ENCODE peak calls at places on chromosomes 16 and 17, in seven cellular contexts. A is tibial nerve, O is PC-9, T is endodermal cell, N is IMR-90, C is neural progenitor cell, K is HFF-Myc. Z is an unnamed sample.

GRCh38 chr17:32319548-32319905 is 22.4 kb downstream of the C17orf75 start:
- DNase-seq in A (peak; percentile 79), O (no peak), T (peak; percentile 98), N (peak; percentile 41), C (peak; percentile 79), K (peak; percentile 30), Z (peak; percentile 64)

GRCh38 chr16:26316683-26317464 is 625.1 kb downstream of the HS3ST4 start:
- DNase-seq in A (no peak), O (no peak), T (peak; percentile 88), N (no peak), C (peak; percentile 78), K (no peak), Z (no peak)

GRCh38 chr17:71163813-71164122 is 957.1 kb upstream of the SOX9 start:
- DNase-seq in A (no peak), O (no peak), T (no peak), N (no peak), C (no peak), K (no peak), Z (no peak)

GRCh38 chr17:32516940-32517711 is 30.3 kb downstream of the CDK5R1 start:
- DNase-seq in A (no peak), O (no peak), T (no peak), N (no peak), C (no peak), K (no peak), Z (no peak)

GRCh38 chr17:2710804-2711607 is 558 bp downstream of the CLUH start:
- DNase-seq in A (no peak), O (peak; percentile 46), T (peak; percentile 80), N (no peak), C (peak; percentile 70), K (no peak), Z (no peak)

GRCh38 chr16:73023752-73024570 is 24.0 kb downstream of the ZFHX3 start:
- DNase-seq in A (no peak), O (no peak), T (peak; percentile 30), N (no peak), C (no peak), K (no peak), Z (no peak)

GRCh38 chr17:55635253-55635766 is 87.4 kb downstream of the TMEM100 start:
- DNase-seq in A (no peak), O (no peak), T (no peak), N (peak; percentile 2), C (no peak), K (no peak), Z (peak; percentile 80)

GRCh38 chr17:18362509-18363020 is 785 bp downstream of the SHMT1 start:
- DNase-seq in A (peak; percentile 79), O (peak; percentile 91), T (peak; percentile 76), N (no peak), C (peak; percentile 55), K (no peak), Z (peak; percentile 11)

GRCh38 chr17:22300731-22301352 is 608.5 kb downstream of the KCNJ18 start:
- DNase-seq in A (no peak), O (no peak), T (no peak), N (no peak), C (no peak), K (no peak), Z (no peak)

GRCh38 chr17:74419862-74420492 is 11.9 kb upstream of the GPRC5C start:
- DNase-seq in A (no peak), O (no peak), T (no peak), N (no peak), C (no peak), K (no peak), Z (no peak)

GRCh38 chr16:64051826-64052225 is 1070.0 kb downstream of the CDH11 start:
- DNase-seq in A (no peak), O (no peak), T (peak; percentile 43), N (no peak), C (peak; percentile 42), K (peak; percentile 1), Z (peak; percentile 55)

GRCh38 chr16:87424260-87424659 is 32.1 kb downstream of the MAP1LC3B start:
- DNase-seq in A (no peak), O (no peak), T (no peak), N (no peak), C (peak; percentile 29), K (no peak), Z (no peak)

GRCh38 chr16:76199681-76200210 is 77.5 kb upstream of the CNTNAP4 start:
- DNase-seq in A (no peak), O (no peak), T (no peak), N (no peak), C (peak; percentile 19), K (no peak), Z (no peak)

GRCh38 chr16:3578610-3579551 is 1.7 kb upstream of the NLRC3 start:
- DNase-seq in A (no peak), O (no peak), T (no peak), N (no peak), C (no peak), K (no peak), Z (no peak)

GRCh38 chr17:37813753-37814152 is 68.9 kb upstream of the HNF1B start:
- DNase-seq in A (no peak), O (no peak), T (peak; percentile 79), N (peak; percentile 100), C (no peak), K (no peak), Z (peak; percentile 56)

GRCh38 chr16:89292443-89293078 is 75.1 kb downstream of the ZNF778 start:
- DNase-seq in A (no peak), O (no peak), T (peak; percentile 75), N (no peak), C (no peak), K (no peak), Z (no peak)

GRCh38 chr17:74118504-74118903 is 85.0 kb upstream of the RPL38 start:
- DNase-seq in A (no peak), O (no peak), T (peak; percentile 98), N (no peak), C (peak; percentile 79), K (no peak), Z (no peak)

GRCh38 chr17:15920758-15921239 is 24.1 kb upstream of the ADORA2B start:
- DNase-seq in A (no peak), O (peak; percentile 96), T (no peak), N (peak; percentile 97), C (no peak), K (peak; percentile 95), Z (peak; percentile 100)

GRCh38 chr16:48435319-48435682 is 50.1 kb upstream of the SIAH1 start:
- DNase-seq in A (no peak), O (no peak), T (no peak), N (no peak), C (no peak), K (no peak), Z (no peak)

GRCh38 chr16:27717726-27718125 is 167.8 kb downstream of the KATNIP start:
- DNase-seq in A (no peak), O (no peak), T (no peak), N (no peak), C (no peak), K (no peak), Z (no peak)

GRCh38 chr17:83125515-83126274 is 46.3 kb downstream of the METRNL start:
- DNase-seq in A (peak; percentile 65), O (peak; percentile 60), T (peak; percentile 38), N (no peak), C (no peak), K (no peak), Z (no peak)

DNA sequence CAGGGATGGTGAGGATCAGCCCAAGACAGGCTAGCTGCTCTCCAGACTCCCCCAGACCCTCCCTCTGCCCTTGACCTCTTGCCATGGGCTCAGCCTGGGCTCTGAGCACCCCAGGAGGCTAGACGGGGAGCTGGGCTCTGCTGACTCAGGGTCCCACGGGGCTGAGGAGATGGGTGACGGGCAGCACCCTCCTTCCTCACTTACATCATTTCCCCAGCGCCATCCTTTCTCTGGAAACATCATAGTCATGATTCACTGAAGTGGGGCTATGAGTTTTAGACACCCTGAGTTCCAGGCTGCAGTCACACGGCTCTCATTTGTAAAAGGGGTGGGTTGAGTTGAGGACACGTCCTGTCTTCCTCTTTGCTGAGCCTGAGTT is 3.0 kb upstream of the ITGAX start:
- DNase-seq in A (no peak), O (no peak), T (no peak), N (no peak), C (no peak), K (no peak), Z (no peak)
- H3K4me3 ChIP-seq in A (no peak overlapping the region), O (no peak overlapping the region), T (no peak overlapping the region), N (no peak overlapping the region), C (no peak overlapping the region), K (no peak overlapping the region), Z (no peak overlapping the region)

DNA sequence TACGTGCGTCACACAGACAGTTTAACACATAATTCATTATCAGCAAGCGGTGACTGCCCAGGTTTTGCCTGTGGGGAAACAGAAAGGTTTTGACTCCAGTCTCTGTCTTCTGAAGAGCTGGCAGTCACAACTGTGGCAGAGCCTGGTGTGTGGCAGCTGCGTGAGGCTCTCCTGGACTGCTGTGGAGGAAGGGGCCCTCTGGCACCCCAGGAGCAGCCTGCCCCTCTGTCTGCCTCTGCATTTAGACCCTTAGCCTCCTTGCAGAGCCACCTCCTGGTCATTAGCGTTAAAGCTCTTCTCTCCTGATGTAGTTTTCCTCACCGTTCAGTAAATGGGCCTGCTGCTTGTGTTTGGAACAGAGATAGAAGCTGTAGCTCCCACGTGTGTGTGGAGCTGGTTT is 10.9 kb downstream of the RAB40C start:
- DNase-seq in A (no peak), O (no peak), T (peak; percentile 64), N (no peak), C (peak; percentile 50), K (no peak), Z (peak; percentile 21)
- TF ChIP-seq CTCF in A (no peak), O (no peak), T (peak; percentile 67), N (no peak), C (peak; percentile 47), K (peak; percentile 20), Z (peak; percentile 33)

GRCh38 chr17:42408076-42408475 is 15.0 kb downstream of the CAVIN1 start:
- DNase-seq in A (no peak), O (no peak), T (peak; percentile 78), N (no peak), C (no peak), K (no peak), Z (peak; percentile 51)

GRCh38 chr17:42411321-42411820 is 11.7 kb downstream of the CAVIN1 start:
- DNase-seq in A (no peak), O (no peak), T (peak; percentile 40), N (no peak), C (no peak), K (no peak), Z (no peak)

GRCh38 chr17:42411905-42412679 is 11.0 kb downstream of the CAVIN1 start:
- DNase-seq in A (no peak), O (no peak), T (peak; percentile 42), N (no peak), C (no peak), K (no peak), Z (no peak)

GRCh38 chr17:42407289-42407836 is 15.7 kb downstream of the CAVIN1 start:
- DNase-seq in A (peak; percentile 71), O (peak; percentile 72), T (peak; percentile 94), N (peak; percentile 39), C (peak; percentile 79), K (no peak), Z (peak; percentile 84)

GRCh38 chr17:42409467-42410351 is 13.3 kb downstream of the CAVIN1 start:
- DNase-seq in A (peak; percentile 85), O (peak; percentile 93), T (peak; percentile 38), N (peak; percentile 91), C (no peak), K (peak; percentile 70), Z (peak; percentile 95)
- H3K4me3 ChIP-seq in A (no peak overlapping the region), O (peak overlapping the region; percentile 12), T (no peak overlapping the region), N (no peak overlapping the region), C (no peak overlapping the region), K (no peak overlapping the region), Z (no peak overlapping the region)

DNA sequence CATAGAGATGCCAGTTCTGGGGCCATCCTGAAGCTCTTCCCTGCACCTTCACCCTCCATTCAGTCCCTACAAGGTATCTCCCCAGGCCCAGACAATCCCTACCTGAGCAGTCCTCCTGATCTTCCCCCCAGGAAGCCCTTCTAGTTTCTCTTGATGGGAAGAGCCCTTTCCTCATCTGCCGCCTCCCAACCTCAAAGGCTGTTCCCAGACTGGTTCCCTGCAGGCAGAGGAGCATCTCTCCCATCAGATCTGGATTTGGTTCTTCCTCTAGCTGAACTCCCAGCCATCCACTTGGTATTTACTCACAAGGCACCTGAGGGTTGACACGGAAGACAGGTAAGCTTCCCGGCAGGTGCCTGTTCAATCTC is 24.6 kb upstream of the PHB1 start:
- DNase-seq in A (no peak), O (no peak), T (peak; percentile 65), N (no peak), C (no peak), K (no peak), Z (no peak)
- TF ChIP-seq CTCF in A (no peak), O (no peak), T (no peak), N (no peak), C (no peak), K (no peak), Z (no peak)